ENCODE peak calls at places on chromosomes 4 and X, in four cellular contexts. One of them, this sample, is unnamed.

GRCh38 chrX:10039821-10040793 is 72.9 kb downstream of the CLDN34 start:
- DNase-seq in cardiac fibroblast: peak; percentile 52
- DNase-seq in sigmoid colon: no peak
- DNase-seq in adrenal gland: no peak
- DNase-seq in this sample: no peak

GRCh38 chr4:104491826-104492771 is 2.6 kb downstream of the CXXC4 start:
- DNase-seq in adrenal gland: no peak
- DNase-seq in cardiac fibroblast: no peak
- DNase-seq in sigmoid colon: no peak
- DNase-seq in this sample: no peak

GRCh38 chr4:173707658-173708415 is 177.8 kb upstream of the HAND2 start:
- DNase-seq in adrenal gland: no peak
- DNase-seq in sigmoid colon: no peak
- DNase-seq in cardiac fibroblast: no peak
- DNase-seq in this sample: no peak

GRCh38 chr4:3217266-3217665 is 31.7 kb upstream of the MSANTD1 start:
- DNase-seq in adrenal gland: no peak
- DNase-seq in cardiac fibroblast: no peak
- DNase-seq in sigmoid colon: peak; percentile 32
- DNase-seq in this sample: no peak

GRCh38 chr4:102234243-102234838 is 110.9 kb downstream of the SLC39A8 start:
- DNase-seq in cardiac fibroblast: no peak
- DNase-seq in sigmoid colon: no peak
- DNase-seq in adrenal gland: no peak
- DNase-seq in this sample: no peak

GRCh38 chr4:165906272-165906671 is 33.2 kb downstream of the TLL1 start:
- DNase-seq in adrenal gland: no peak
- DNase-seq in cardiac fibroblast: peak; percentile 9
- DNase-seq in sigmoid colon: no peak
- DNase-seq in this sample: no peak

GRCh38 chr4:55382515-55383003 is 13.2 kb upstream of the TMEM165 start:
- DNase-seq in cardiac fibroblast: no peak
- DNase-seq in adrenal gland: no peak
- DNase-seq in sigmoid colon: no peak
- DNase-seq in this sample: no peak

GRCh38 chr4:20773144-20773997 is 73.1 kb downstream of the PACRGL start:
- DNase-seq in adrenal gland: peak; percentile 25
- DNase-seq in cardiac fibroblast: peak; percentile 80
- DNase-seq in sigmoid colon: peak; percentile 71
- DNase-seq in this sample: peak; percentile 83

GRCh38 chr4:155818639-155819038 is 47.4 kb downstream of the ASIC5 start:
- DNase-seq in adrenal gland: no peak
- DNase-seq in sigmoid colon: no peak
- DNase-seq in cardiac fibroblast: peak; percentile 8
- DNase-seq in this sample: peak; percentile 21

GRCh38 chr4:36244257-36245084 is at the start of gene ARAP2:
- DNase-seq in adrenal gland: peak; percentile 11
- DNase-seq in sigmoid colon: peak; percentile 67
- DNase-seq in cardiac fibroblast: peak; percentile 10
- DNase-seq in this sample: peak; percentile 35

GRCh38 chrX:152641996-152642395 is 4.3 kb downstream of the GABRQ start:
- DNase-seq in cardiac fibroblast: peak; percentile 6
- DNase-seq in adrenal gland: no peak
- DNase-seq in sigmoid colon: no peak
- DNase-seq in this sample: peak; percentile 23

GRCh38 chrX:53261573-53261972 is 19.8 kb downstream of the IQSEC2 start:
- DNase-seq in sigmoid colon: no peak
- DNase-seq in cardiac fibroblast: no peak
- DNase-seq in adrenal gland: no peak
- DNase-seq in this sample: no peak

GRCh38 chr4:140266958-140267568 is 106.4 kb upstream of the SCOC start:
- DNase-seq in sigmoid colon: no peak
- DNase-seq in adrenal gland: no peak
- DNase-seq in cardiac fibroblast: peak; percentile 12
- DNase-seq in this sample: peak; percentile 93

GRCh38 chr4:96649536-96649935 is 809.6 kb downstream of the PDHA2 start:
- DNase-seq in sigmoid colon: no peak
- DNase-seq in cardiac fibroblast: peak; percentile 31
- DNase-seq in adrenal gland: no peak
- DNase-seq in this sample: peak; percentile 59

GRCh38 chrX:45668686-45669443 is 468.2 kb upstream of the DIPK2B start:
- DNase-seq in sigmoid colon: no peak
- DNase-seq in cardiac fibroblast: peak; percentile 94
- DNase-seq in adrenal gland: no peak
- DNase-seq in this sample: peak; percentile 85

GRCh38 chr4:180665994-180666818 is 1577.0 kb upstream of the TENM3 start:
- DNase-seq in cardiac fibroblast: peak; percentile 61
- DNase-seq in sigmoid colon: no peak
- DNase-seq in adrenal gland: peak; percentile 53
- DNase-seq in this sample: peak; percentile 72

GRCh38 chr4:123398803-123399637 is 2.4 kb downstream of the SPRY1 start:
- DNase-seq in adrenal gland: peak; percentile 46
- DNase-seq in sigmoid colon: peak; percentile 81
- DNase-seq in cardiac fibroblast: peak; percentile 87
- DNase-seq in this sample: peak; percentile 90

GRCh38 chrX:14010566-14010965 is 19.1 kb downstream of the GEMIN8 start:
- DNase-seq in cardiac fibroblast: peak; percentile 51
- DNase-seq in sigmoid colon: no peak
- DNase-seq in adrenal gland: no peak
- DNase-seq in this sample: no peak

GRCh38 chrX:13463608-13464007 is 105.8 kb upstream of the EGFL6 start:
- DNase-seq in cardiac fibroblast: peak; percentile 96
- DNase-seq in sigmoid colon: peak; percentile 76
- DNase-seq in adrenal gland: no peak
- DNase-seq in this sample: peak; percentile 93

GRCh38 chr4:126851391-126851790 is 781.4 kb upstream of the INTU start:
- DNase-seq in cardiac fibroblast: no peak
- DNase-seq in sigmoid colon: no peak
- DNase-seq in adrenal gland: no peak
- DNase-seq in this sample: peak; percentile 57

GRCh38 chrX:153874091-153874365 is 11.9 kb downstream of the L1CAM start:
- DNase-seq in sigmoid colon: no peak
- DNase-seq in cardiac fibroblast: no peak
- DNase-seq in adrenal gland: no peak
- DNase-seq in this sample: no peak

GRCh38 chrX:153874366-153875125 is 11.4 kb downstream of the L1CAM start:
- DNase-seq in adrenal gland: no peak
- DNase-seq in cardiac fibroblast: peak; percentile 1
- DNase-seq in sigmoid colon: no peak
- DNase-seq in this sample: no peak

GRCh38 chrX:153873282-153874090 is 12.5 kb downstream of the L1CAM start:
- DNase-seq in cardiac fibroblast: no peak
- DNase-seq in sigmoid colon: no peak
- DNase-seq in adrenal gland: no peak
- DNase-seq in this sample: no peak

GRCh38 chrX:153876112-153876491 is 9.9 kb downstream of the L1CAM start:
- DNase-seq in adrenal gland: no peak
- DNase-seq in cardiac fibroblast: no peak
- DNase-seq in sigmoid colon: no peak
- DNase-seq in this sample: no peak

DNA sequence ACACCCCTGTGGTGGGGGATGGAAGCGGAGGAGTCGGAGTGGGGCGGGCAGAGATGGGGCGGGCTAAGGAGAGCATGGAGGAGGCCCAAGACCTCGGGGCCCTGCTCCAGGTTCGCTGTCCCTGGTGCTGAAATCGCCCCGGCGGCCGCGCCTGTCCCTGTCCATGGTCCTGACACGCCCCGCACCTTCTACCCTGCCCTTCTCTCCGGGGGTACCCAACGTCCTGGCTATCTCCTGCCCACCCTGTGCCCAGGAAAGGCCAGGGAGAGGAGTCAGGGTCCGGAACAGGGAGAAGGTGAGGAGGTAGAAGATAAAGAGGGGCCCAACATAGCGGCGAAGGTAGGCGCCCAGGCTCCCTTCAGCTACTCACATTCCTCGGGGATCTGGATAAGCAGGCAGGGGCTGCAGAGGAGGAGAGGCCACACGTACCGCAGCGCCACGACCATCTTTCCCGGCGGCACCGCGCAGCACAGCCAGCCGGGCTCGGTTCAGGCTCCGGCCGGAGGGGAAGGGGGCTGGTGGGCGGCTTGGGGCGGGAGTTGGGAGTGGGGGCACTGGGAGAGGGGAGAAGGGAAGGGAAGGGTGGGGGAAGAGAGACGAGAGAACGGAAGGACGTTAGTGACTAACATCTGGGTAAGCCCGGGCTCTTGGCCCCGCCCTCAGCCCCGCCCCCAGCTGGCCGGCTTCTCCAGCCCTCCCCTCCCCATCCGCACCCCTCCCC is 10.4 kb downstream of the L1CAM start:
- DNase-seq in sigmoid colon: no peak
- DNase-seq in adrenal gland: peak; percentile 44
- DNase-seq in cardiac fibroblast: peak; percentile 26
- DNase-seq in this sample: peak; percentile 36
- H3K4me3 ChIP-seq in sigmoid colon: no peak overlapping the region
- H3K4me3 ChIP-seq in adrenal gland: no peak overlapping the region
- H3K4me3 ChIP-seq in cardiac fibroblast: no peak overlapping the region
- H3K4me3 ChIP-seq in this sample: no peak overlapping the region

GRCh38 chr4:7973545-7973981 is 33.9 kb upstream of the AFAP1 start:
- DNase-seq in adrenal gland: no peak
- DNase-seq in cardiac fibroblast: peak; percentile 64
- DNase-seq in sigmoid colon: no peak
- DNase-seq in this sample: peak; percentile 72

GRCh38 chr4:7974425-7974824 is 34.8 kb upstream of the AFAP1 start:
- DNase-seq in adrenal gland: no peak
- DNase-seq in cardiac fibroblast: no peak
- DNase-seq in sigmoid colon: no peak
- DNase-seq in this sample: no peak

GRCh38 chr4:7978489-7978888 is 38.8 kb upstream of the AFAP1 start:
- DNase-seq in cardiac fibroblast: no peak
- DNase-seq in adrenal gland: no peak
- DNase-seq in sigmoid colon: no peak
- DNase-seq in this sample: no peak

GRCh38 chr4:7976634-7977033 is 37.0 kb upstream of the AFAP1 start:
- DNase-seq in sigmoid colon: no peak
- DNase-seq in adrenal gland: no peak
- DNase-seq in cardiac fibroblast: no peak
- DNase-seq in this sample: no peak

DNA sequence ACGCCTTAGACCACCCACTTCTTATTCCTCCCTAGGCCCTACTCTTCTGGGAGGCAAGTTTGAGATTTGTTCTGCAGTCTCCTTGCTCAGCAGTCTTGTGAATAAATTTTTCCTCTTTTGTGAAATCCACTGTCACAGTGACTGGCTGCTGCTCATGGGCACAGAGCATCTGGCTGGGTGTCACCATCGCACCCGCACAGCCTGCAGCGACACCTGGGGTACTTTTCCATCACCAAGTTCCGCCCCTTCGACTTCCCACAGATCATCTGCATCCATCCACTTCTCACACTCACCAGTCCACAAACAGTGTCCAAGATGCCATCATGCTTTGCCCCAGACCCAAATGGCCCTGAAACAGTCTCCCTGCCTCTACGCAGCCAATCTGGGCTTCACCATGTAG is 36.4 kb upstream of the AFAP1 start:
- DNase-seq in adrenal gland: no peak
- DNase-seq in cardiac fibroblast: no peak
- DNase-seq in sigmoid colon: no peak
- DNase-seq in this sample: no peak
- TF ChIP-seq CTCF in adrenal gland: no peak
- TF ChIP-seq CTCF in cardiac fibroblast: no peak
- TF ChIP-seq CTCF in sigmoid colon: no peak
- TF ChIP-seq CTCF in this sample: no peak

DNA sequence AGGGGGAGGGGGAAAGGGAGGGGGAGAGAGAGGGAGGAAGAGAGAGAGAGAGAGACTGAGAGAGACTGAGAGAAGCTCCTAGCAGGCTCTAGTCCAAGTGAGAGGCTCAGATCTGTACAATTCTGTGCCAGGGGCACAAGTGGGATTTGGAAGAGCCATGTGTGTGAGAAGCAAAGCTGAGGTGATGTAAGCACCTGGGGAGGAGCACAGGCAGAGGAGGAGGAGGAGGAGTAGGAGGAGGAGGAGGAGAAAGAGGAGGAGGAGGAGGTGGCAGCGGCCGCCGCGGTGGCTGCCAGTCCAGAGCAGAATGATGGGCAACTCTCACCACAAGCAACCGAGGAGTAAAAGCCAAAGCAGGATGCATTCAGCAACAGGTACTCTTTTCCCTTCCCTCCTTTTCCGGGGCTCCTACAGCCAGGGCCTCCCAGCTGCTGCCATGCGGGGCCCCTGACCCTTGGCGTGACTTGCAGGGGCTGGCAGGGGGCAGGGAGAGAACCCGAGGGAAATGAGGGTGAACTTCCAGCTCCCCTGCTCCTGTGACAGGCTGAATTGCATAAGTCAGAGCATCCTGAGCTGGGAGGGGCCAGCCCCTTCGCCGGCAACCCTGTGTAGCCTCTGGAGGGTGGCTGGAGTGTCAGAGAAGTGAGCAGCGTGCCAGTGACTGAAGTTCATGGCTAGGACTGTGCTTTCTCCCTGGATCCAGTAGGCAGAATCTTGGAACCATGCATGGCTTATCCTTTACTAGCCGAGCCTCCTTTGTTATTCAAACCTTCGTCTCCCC is 62.1 kb downstream of the RTL5 start:
- DNase-seq in cardiac fibroblast: no peak
- DNase-seq in sigmoid colon: peak; percentile 74
- DNase-seq in adrenal gland: no peak
- DNase-seq in this sample: no peak
- H3K4me3 ChIP-seq in cardiac fibroblast: no peak overlapping the region
- H3K4me3 ChIP-seq in sigmoid colon: peak overlapping the region; percentile 29
- H3K4me3 ChIP-seq in adrenal gland: no peak overlapping the region
- H3K4me3 ChIP-seq in this sample: peak overlapping the region; percentile 11

DNA sequence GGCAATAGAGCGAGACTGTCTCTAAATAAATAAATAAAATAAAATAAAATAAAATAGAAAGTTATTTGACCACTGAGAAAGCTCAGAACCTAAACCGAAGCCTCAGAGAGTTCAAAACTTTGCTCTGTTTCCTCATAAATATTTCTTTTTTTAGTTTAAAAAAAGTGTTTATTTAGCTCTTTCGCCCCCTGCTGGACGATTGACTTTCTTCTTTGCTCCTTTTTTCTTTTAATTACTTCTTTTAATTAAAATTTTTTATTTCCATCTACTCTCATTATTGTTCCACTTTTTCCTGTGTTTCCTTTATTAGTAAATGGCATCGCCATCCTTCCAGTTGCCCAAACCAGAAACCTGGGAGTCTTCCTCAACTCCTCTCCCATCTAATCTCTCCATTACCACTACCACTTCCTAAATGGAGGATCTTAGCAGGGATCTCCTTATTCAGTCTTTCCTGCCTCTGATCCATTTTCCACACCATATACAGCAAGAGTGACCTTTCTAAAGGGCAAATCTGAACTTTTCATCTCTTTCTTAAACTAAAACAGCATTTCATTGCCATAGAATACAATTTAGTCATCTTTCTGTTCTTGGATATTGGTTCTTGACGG is 728 bp upstream of the IL13RA2 start:
- DNase-seq in sigmoid colon: no peak
- DNase-seq in cardiac fibroblast: peak; percentile 28
- DNase-seq in adrenal gland: no peak
- DNase-seq in this sample: peak; percentile 34
- TF ChIP-seq CTCF in sigmoid colon: no peak
- TF ChIP-seq CTCF in cardiac fibroblast: peak; percentile 1
- TF ChIP-seq CTCF in adrenal gland: no peak
- TF ChIP-seq CTCF in this sample: no peak

This sample was measured in choroid plexus epithelial cell.